ENCODE peak calls at places on chromosome 1, in ten cellular contexts. B is IMR-90, K is sigmoid colon, M is HepG2, P is prostate gland, T is stomach, D is heart left ventricle, F is HCT116, V is uterus, A is esophagus muscularis mucosa. E is an unnamed sample. For H3K27me3, the result is how much of the 10 kb centered on the place peaks cover.

GRCh38 chr1:70509996-70510876 is 99.2 kb downstream of the CTH start:
- DNase-seq in B (peak), K (no peak), M (peak), P (no peak), T (no peak), D (no peak), F (peak), V (no peak), A (no peak), E (no peak)

GRCh38 chr1:59333626-59334277 is 36.9 kb downstream of the FGGY start:
- DNase-seq in B (no peak), K (no peak), M (no peak), P (no peak), T (no peak), D (no peak), F (no peak), V (no peak), A (peak), E (no peak)

GRCh38 chr1:51019811-51020210 is 49.8 kb downstream of the CDKN2C start:
- DNase-seq in B (no peak), K (no peak), M (no peak), P (no peak), T (no peak), D (no peak), F (no peak), V (no peak), A (no peak), E (no peak)

GRCh38 chr1:36106269-36106668 is 17.6 kb downstream of the ADPRS start:
- DNase-seq in B (no peak), K (no peak), M (no peak), P (no peak), T (no peak), D (no peak), F (no peak), V (no peak), A (no peak), E (no peak)

GRCh38 chr1:74534241-74534640 is 21.8 kb upstream of the LRRC53 start:
- DNase-seq in B (no peak), K (no peak), M (no peak), P (no peak), T (no peak), D (no peak), F (no peak), V (no peak), A (no peak), E (no peak)

GRCh38 chr1:157753611-157754010 is 23.3 kb downstream of the FCRL2 start:
- DNase-seq in B (no peak), K (no peak), M (no peak), P (no peak), T (no peak), D (no peak), F (no peak), V (no peak), A (no peak), E (no peak)

GRCh38 chr1:203751051-203751450 is 13.9 kb upstream of the LAX1 start:
- DNase-seq in B (peak), K (no peak), M (no peak), P (peak), T (no peak), D (no peak), F (no peak), V (no peak), A (no peak), E (no peak)

GRCh38 chr1:16175610-16176553 is 20.0 kb upstream of the EPHA2 start:
- DNase-seq in B (peak), K (peak), M (no peak), P (peak), T (peak), D (peak), F (no peak), V (peak), A (no peak), E (peak)

GRCh38 chr1:22282281-22282970 is 139.5 kb upstream of the WNT4 start:
- DNase-seq in B (no peak), K (no peak), M (no peak), P (no peak), T (peak), D (no peak), F (no peak), V (no peak), A (no peak), E (no peak)

GRCh38 chr1:33347650-33347992 is 26.7 kb upstream of the A3GALT2 start:
- DNase-seq in B (peak), K (peak), M (peak), P (no peak), T (no peak), D (peak), F (no peak), V (peak), A (no peak), E (no peak)

GRCh38 chr1:94045465-94046056 is 75.4 kb downstream of the ABCA4 start:
- DNase-seq in B (peak), K (peak), M (peak), P (peak), T (peak), D (peak), F (peak), V (peak), A (peak), E (peak)

GRCh38 chr1:94884101-94884875 is 42.6 kb downstream of the CNN3 start:
- DNase-seq in B (peak), K (no peak), M (peak), P (peak), T (peak), D (no peak), F (no peak), V (peak), A (no peak), E (peak)

GRCh38 chr1:47580451-47580980 is 142.7 kb downstream of the FOXD2 start:
- DNase-seq in B (no peak), K (no peak), M (no peak), P (no peak), T (no peak), D (no peak), F (no peak), V (no peak), A (no peak), E (no peak)

GRCh38 chr1:43007377-43008105 is 48.9 kb upstream of the SLC2A1 start:
- DNase-seq in B (no peak), K (no peak), M (no peak), P (peak), T (peak), D (no peak), F (no peak), V (no peak), A (no peak), E (peak)

GRCh38 chr1:172144445-172145060 is 275.9 kb upstream of the C1orf105 start:
- DNase-seq in B (peak), K (peak), M (no peak), P (peak), T (peak), D (peak), F (no peak), V (peak), A (peak), E (peak)

GRCh38 chr1:153628638-153629342 is 556 bp downstream of the S100A1 start:
- DNase-seq in B (no peak), K (no peak), M (no peak), P (no peak), T (no peak), D (no peak), F (no peak), V (no peak), A (no peak), E (no peak)

GRCh38 chr1:163063131-163064059 is 5.8 kb upstream of the RGS4 start:
- DNase-seq in B (no peak), K (no peak), M (no peak), P (no peak), T (no peak), D (no peak), F (no peak), V (no peak), A (no peak), E (no peak)

GRCh38 chr1:226002667-226003501 is 3.7 kb upstream of the SDE2 start:
- DNase-seq in B (peak), K (peak), M (no peak), P (peak), T (peak), D (peak), F (peak), V (no peak), A (no peak), E (peak)

DNA sequence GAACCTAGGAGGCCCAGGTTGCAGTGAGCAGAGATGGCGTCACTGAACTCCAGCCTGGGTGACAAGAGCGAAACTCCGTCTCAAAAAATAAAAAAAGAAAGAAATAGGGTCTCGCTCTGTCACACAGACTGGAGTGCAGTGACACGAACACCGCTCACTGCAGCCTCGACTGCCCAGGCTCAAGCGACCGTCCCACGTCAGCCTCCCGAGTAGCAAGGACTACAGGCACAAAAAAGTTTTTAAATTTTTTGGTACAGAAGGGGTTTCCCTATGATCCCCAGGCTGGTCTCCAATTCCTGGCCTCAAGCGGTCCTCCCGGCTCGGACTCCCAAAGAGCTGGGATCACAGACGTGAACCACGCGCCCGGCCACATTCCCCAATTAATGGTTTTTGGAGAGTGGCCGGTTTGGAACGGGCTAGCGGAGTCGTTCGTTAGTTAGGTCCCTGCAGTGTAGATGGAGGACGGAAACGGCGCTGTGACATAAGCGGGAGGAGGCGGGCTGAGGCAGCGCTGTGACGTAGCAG is 611 bp upstream of the GUK1 start:
- DNase-seq in B (no peak), K (no peak), M (no peak), P (no peak), T (no peak), D (no peak), F (no peak), V (no peak), A (no peak), E (no peak)
- TF ChIP-seq POLR2A in B (no peak), K (peak), M (no peak), P (no peak), T (no peak), D (no peak), F (peak), V (no peak), A (no peak), E (no peak)

GRCh38 chr1:154956557-154956956 is 658 bp upstream of the PBXIP1 start:
- DNase-seq in B (no peak), K (peak), M (no peak), P (no peak), T (no peak), D (no peak), F (no peak), V (peak), A (no peak), E (peak)

GRCh38 chr1:154955718-154956513 is at the start of gene PBXIP1:
- DNase-seq in B (peak), K (peak), M (peak), P (peak), T (peak), D (peak), F (peak), V (peak), A (peak), E (peak)

GRCh38 chr1:154955039-154955717 is 721 bp downstream of the PBXIP1 start:
- DNase-seq in B (peak), K (peak), M (peak), P (no peak), T (peak), D (no peak), F (no peak), V (no peak), A (no peak), E (peak)

GRCh38 chr1:154958681-154959447 is 2.7 kb downstream of the PYGO2 start:
- DNase-seq in B (no peak), K (no peak), M (no peak), P (no peak), T (no peak), D (no peak), F (no peak), V (no peak), A (no peak), E (peak)

GRCh38 chr1:154957258-154957657 is 1.4 kb upstream of the PBXIP1 start:
- DNase-seq in B (no peak), K (no peak), M (no peak), P (no peak), T (no peak), D (no peak), F (no peak), V (no peak), A (no peak), E (no peak)
- H3K4me3 ChIP-seq in B (no peak), K (no peak), M (no peak), P (no peak), T (no peak), D (no peak), F (no peak), V (no peak), A (no peak), E (no peak)

GRCh38 chr1:151718011-151718431 is 1.4 kb upstream of the CELF3 start:
- DNase-seq in B (no peak), K (no peak), M (no peak), P (no peak), T (no peak), D (peak), F (no peak), V (no peak), A (no peak), E (no peak)

GRCh38 chr1:151716771-151717631 is at the start of gene CELF3:
- DNase-seq in B (no peak), K (no peak), M (no peak), P (no peak), T (no peak), D (no peak), F (no peak), V (no peak), A (no peak), E (no peak)

GRCh38 chr1:151714820-151715725 is 1.5 kb downstream of the CELF3 start:
- DNase-seq in B (no peak), K (no peak), M (no peak), P (no peak), T (no peak), D (no peak), F (no peak), V (no peak), A (no peak), E (no peak)

GRCh38 chr1:151715726-151716404 is 738 bp downstream of the CELF3 start:
- DNase-seq in B (no peak), K (no peak), M (peak), P (no peak), T (no peak), D (no peak), F (no peak), V (no peak), A (no peak), E (no peak)

DNA sequence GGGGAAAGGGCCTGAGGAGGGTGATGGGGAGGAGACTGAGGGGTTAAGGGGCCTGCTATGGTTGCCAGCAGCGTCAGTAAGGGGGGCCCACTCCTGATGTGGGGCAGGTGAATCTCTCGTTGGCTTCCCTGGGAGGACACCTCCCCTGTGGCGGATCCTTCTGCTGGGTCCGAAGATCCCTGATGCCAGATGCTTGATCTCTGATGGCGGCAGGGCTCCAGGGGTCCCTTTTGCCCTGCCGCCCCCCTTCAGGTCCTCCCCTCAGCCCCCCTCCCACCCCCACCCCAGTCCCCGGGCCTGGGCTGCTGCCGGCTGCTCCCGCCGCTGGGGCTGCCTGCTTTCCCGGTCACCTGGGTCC is 219 bp downstream of the CELF3 start:
- DNase-seq in B (no peak), K (no peak), M (no peak), P (no peak), T (no peak), D (no peak), F (no peak), V (no peak), A (no peak), E (no peak)
- H3K27me3 ChIP-seq in B (half or more), K (under half), M (under half), P (under half), T (under half), D (under half), F (under half), V (under half), A (under half), E (under half)

GRCh38 chr1:103527331-103527730 is 1.8 kb downstream of the RNPC3 start:
- DNase-seq in B (no peak), K (no peak), M (no peak), P (no peak), T (no peak), D (no peak), F (no peak), V (no peak), A (no peak), E (no peak)

GRCh38 chr1:103525114-103525606 is 339 bp upstream of the RNPC3 start:
- DNase-seq in B (peak), K (no peak), M (peak), P (no peak), T (no peak), D (no peak), F (no peak), V (peak), A (no peak), E (no peak)

GRCh38 chr1:103529746-103530145 is 4.2 kb downstream of the RNPC3 start:
- DNase-seq in B (peak), K (no peak), M (no peak), P (no peak), T (no peak), D (no peak), F (no peak), V (no peak), A (no peak), E (no peak)

GRCh38 chr1:103523346-103523745 is 2.2 kb upstream of the RNPC3 start:
- DNase-seq in B (no peak), K (no peak), M (no peak), P (no peak), T (no peak), D (no peak), F (no peak), V (no peak), A (no peak), E (no peak)

GRCh38 chr1:103525607-103526507 is at the start of gene RNPC3:
- DNase-seq in B (peak), K (peak), M (peak), P (peak), T (peak), D (peak), F (peak), V (peak), A (peak), E (peak)
- TF ChIP-seq POLR2A in B (peak), K (no peak), M (peak), P (no peak), T (no peak), D (no peak), F (no peak), V (peak), A (no peak), E (no peak)

GRCh38 chr1:180565472-180565871 is 6.7 kb downstream of the OVAAL start:
- DNase-seq in B (no peak), K (no peak), M (no peak), P (no peak), T (no peak), D (no peak), F (no peak), V (no peak), A (no peak), E (no peak)
- H3K4me3 ChIP-seq in B (no peak), K (no peak), M (no peak), P (no peak), T (no peak), D (peak), F (no peak), V (no peak), A (no peak), E (no peak)

GRCh38 chr1:175873290-175873689 is 129.9 kb upstream of the TNR start:
- DNase-seq in B (no peak), K (no peak), M (no peak), P (no peak), T (no peak), D (no peak), F (no peak), V (no peak), A (no peak), E (no peak)

GRCh38 chr1:175871647-175872046 is 128.3 kb upstream of the TNR start:
- DNase-seq in B (no peak), K (no peak), M (no peak), P (no peak), T (no peak), D (no peak), F (no peak), V (no peak), A (no peak), E (no peak)

GRCh38 chr1:175874081-175874480 is 130.7 kb upstream of the TNR start:
- DNase-seq in B (no peak), K (no peak), M (no peak), P (no peak), T (no peak), D (no peak), F (no peak), V (no peak), A (no peak), E (no peak)

GRCh38 chr1:175870217-175870616 is 126.8 kb upstream of the TNR start:
- DNase-seq in B (no peak), K (no peak), M (no peak), P (no peak), T (no peak), D (no peak), F (no peak), V (no peak), A (no peak), E (no peak)

GRCh38 chr1:175872588-175872987 is 129.2 kb upstream of the TNR start:
- DNase-seq in B (no peak), K (no peak), M (no peak), P (no peak), T (no peak), D (no peak), F (no peak), V (no peak), A (no peak), E (no peak)
- H3K27me3 ChIP-seq in B (under half), K (under half), M (under half), P (under half), T (under half), D (under half), F (under half), V (under half), A (under half), E (under half)

DNA sequence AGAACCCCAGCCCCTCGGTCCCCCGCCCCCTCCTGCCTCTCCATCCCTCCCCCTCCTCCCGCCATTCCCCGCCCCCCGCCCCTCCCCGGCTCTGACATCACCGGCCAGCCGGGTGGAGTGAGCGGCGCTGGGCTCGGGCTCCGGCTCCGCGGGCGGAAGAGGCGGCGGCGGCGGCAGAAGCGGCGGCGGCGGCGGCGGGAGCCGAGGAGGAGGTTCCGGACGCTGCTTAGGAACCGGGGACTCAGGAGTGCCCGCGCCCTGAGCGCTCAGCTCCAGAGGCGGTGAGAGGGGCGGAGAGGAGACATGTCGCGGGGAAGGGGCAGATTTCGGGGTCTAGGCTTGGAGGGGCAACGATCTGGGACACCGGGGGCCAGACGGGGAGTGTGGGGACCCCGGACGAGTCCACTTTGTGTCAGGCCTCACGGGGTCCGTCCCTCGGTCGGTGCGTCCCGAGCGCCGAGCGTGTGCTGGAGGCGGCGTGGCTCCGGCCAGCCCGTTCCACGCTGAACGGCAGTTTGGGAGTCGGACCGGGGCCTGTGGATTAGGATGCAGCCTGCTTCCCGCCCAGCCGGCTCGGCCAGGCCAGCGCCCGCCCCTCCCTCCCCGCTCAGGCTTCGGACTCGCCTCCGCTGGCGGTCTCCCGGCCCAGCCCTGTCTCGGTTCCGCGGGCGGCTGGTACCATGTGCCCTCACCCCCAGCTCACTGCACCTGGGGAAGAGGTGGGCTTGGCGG is at the start of gene PEA15:
- DNase-seq in B (peak), K (peak), M (no peak), P (peak), T (peak), D (peak), F (peak), V (peak), A (no peak), E (peak)
- TF ChIP-seq POLR2A in B (peak), K (peak), M (peak), P (peak), T (no peak), D (peak), F (peak), V (peak), A (peak), E (peak)

DNA sequence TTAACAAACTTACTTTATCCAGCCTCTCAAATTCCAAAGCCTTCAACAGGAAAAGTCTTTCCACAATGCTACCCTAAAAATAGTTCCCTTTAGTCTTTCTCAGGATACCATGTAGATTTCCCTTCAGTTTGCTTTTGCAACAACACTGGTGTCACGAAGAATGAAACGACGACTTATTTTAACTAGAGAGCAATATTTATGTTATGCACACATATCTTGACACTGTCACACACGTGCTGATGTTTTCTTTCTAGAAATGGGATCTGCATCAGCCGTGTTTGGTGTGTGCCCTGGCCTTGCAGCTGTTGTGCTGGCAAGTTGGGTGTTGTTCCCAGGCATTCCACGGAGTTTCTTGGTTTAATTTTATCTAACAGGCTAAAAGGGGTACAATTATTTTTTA is 75.5 kb downstream of the SIPA1L2 start:
- DNase-seq in B (peak), K (no peak), M (no peak), P (no peak), T (no peak), D (no peak), F (no peak), V (no peak), A (no peak), E (no peak)
- H3K4me3 ChIP-seq in B (no peak), K (no peak), M (no peak), P (no peak), T (no peak), D (peak), F (no peak), V (no peak), A (no peak), E (no peak)